ENCODE peak calls at places on chromosome 19, in seven cellular contexts. One of them, this sample, is unnamed.

GRCh38 chr19:6362351-6362801 is 1.0 kb downstream of the CLPP start:
- DNase-seq in astrocyte of the spinal cord: no peak
- DNase-seq in fibroblast of mammary gland: peak
- DNase-seq in esophagus squamous epithelium: no peak
- DNase-seq in cardiac fibroblast: peak
- DNase-seq in CD8-positive, alpha-beta T cell: peak
- DNase-seq in A673: no peak
- DNase-seq in this sample: no peak

GRCh38 chr19:30481823-30482222 is 109.6 kb downstream of the ZNF536 start:
- DNase-seq in cardiac fibroblast: no peak
- DNase-seq in esophagus squamous epithelium: no peak
- DNase-seq in A673: no peak
- DNase-seq in CD8-positive, alpha-beta T cell: no peak
- DNase-seq in fibroblast of mammary gland: no peak
- DNase-seq in astrocyte of the spinal cord: no peak
- DNase-seq in this sample: no peak

GRCh38 chr19:4334929-4335833 is 3.4 kb downstream of the STAP2 start:
- DNase-seq in cardiac fibroblast: no peak
- DNase-seq in CD8-positive, alpha-beta T cell: no peak
- DNase-seq in A673: no peak
- DNase-seq in fibroblast of mammary gland: no peak
- DNase-seq in esophagus squamous epithelium: no peak
- DNase-seq in astrocyte of the spinal cord: no peak
- DNase-seq in this sample: no peak

GRCh38 chr19:3983936-3984583 is 1.2 kb downstream of the EEF2 start:
- DNase-seq in esophagus squamous epithelium: no peak
- DNase-seq in fibroblast of mammary gland: peak
- DNase-seq in CD8-positive, alpha-beta T cell: no peak
- DNase-seq in cardiac fibroblast: peak
- DNase-seq in astrocyte of the spinal cord: peak
- DNase-seq in A673: peak
- DNase-seq in this sample: peak

GRCh38 chr19:531753-532571 is at the start of gene CDC34:
- DNase-seq in CD8-positive, alpha-beta T cell: no peak
- DNase-seq in esophagus squamous epithelium: no peak
- DNase-seq in cardiac fibroblast: no peak
- DNase-seq in astrocyte of the spinal cord: no peak
- DNase-seq in A673: no peak
- DNase-seq in fibroblast of mammary gland: no peak
- DNase-seq in this sample: no peak

GRCh38 chr19:35671818-35672217 is 5.5 kb downstream of the UPK1A start:
- DNase-seq in A673: no peak
- DNase-seq in CD8-positive, alpha-beta T cell: no peak
- DNase-seq in fibroblast of mammary gland: no peak
- DNase-seq in cardiac fibroblast: peak
- DNase-seq in astrocyte of the spinal cord: no peak
- DNase-seq in esophagus squamous epithelium: no peak
- DNase-seq in this sample: peak

GRCh38 chr19:10230904-10231623 is at the start of gene S1PR2:
- DNase-seq in astrocyte of the spinal cord: peak
- DNase-seq in A673: peak
- DNase-seq in cardiac fibroblast: peak
- DNase-seq in fibroblast of mammary gland: peak
- DNase-seq in CD8-positive, alpha-beta T cell: peak
- DNase-seq in esophagus squamous epithelium: no peak
- DNase-seq in this sample: peak

GRCh38 chr19:11905928-11906327 is 18.3 kb downstream of the ZNF69 start:
- DNase-seq in esophagus squamous epithelium: no peak
- DNase-seq in A673: no peak
- DNase-seq in fibroblast of mammary gland: no peak
- DNase-seq in CD8-positive, alpha-beta T cell: no peak
- DNase-seq in cardiac fibroblast: no peak
- DNase-seq in astrocyte of the spinal cord: no peak
- DNase-seq in this sample: no peak

GRCh38 chr19:56507446-56508281 is at the start of gene ZNF471:
- DNase-seq in A673: peak
- DNase-seq in fibroblast of mammary gland: peak
- DNase-seq in CD8-positive, alpha-beta T cell: peak
- DNase-seq in astrocyte of the spinal cord: peak
- DNase-seq in esophagus squamous epithelium: peak
- DNase-seq in cardiac fibroblast: peak
- DNase-seq in this sample: peak

GRCh38 chr19:38848299-38849146 is 1.3 kb downstream of the HNRNPL start:
- DNase-seq in astrocyte of the spinal cord: no peak
- DNase-seq in esophagus squamous epithelium: no peak
- DNase-seq in A673: peak
- DNase-seq in fibroblast of mammary gland: no peak
- DNase-seq in cardiac fibroblast: no peak
- DNase-seq in CD8-positive, alpha-beta T cell: no peak
- DNase-seq in this sample: no peak

GRCh38 chr19:17606786-17607185 is 51.3 kb downstream of the COLGALT1 start:
- DNase-seq in A673: no peak
- DNase-seq in cardiac fibroblast: no peak
- DNase-seq in CD8-positive, alpha-beta T cell: no peak
- DNase-seq in fibroblast of mammary gland: no peak
- DNase-seq in esophagus squamous epithelium: no peak
- DNase-seq in astrocyte of the spinal cord: no peak
- DNase-seq in this sample: no peak

GRCh38 chr19:35397064-35397463 is 26.2 kb downstream of the GPR42 start:
- DNase-seq in A673: no peak
- DNase-seq in CD8-positive, alpha-beta T cell: no peak
- DNase-seq in astrocyte of the spinal cord: no peak
- DNase-seq in cardiac fibroblast: no peak
- DNase-seq in esophagus squamous epithelium: no peak
- DNase-seq in fibroblast of mammary gland: no peak
- DNase-seq in this sample: no peak

GRCh38 chr19:860481-861098 is 1.1 kb downstream of the CFD start:
- DNase-seq in CD8-positive, alpha-beta T cell: peak
- DNase-seq in astrocyte of the spinal cord: peak
- DNase-seq in cardiac fibroblast: peak
- DNase-seq in esophagus squamous epithelium: no peak
- DNase-seq in A673: peak
- DNase-seq in fibroblast of mammary gland: peak
- DNase-seq in this sample: peak

GRCh38 chr19:1264801-1265610 is 4.1 kb upstream of the CIRBP start:
- DNase-seq in A673: peak
- DNase-seq in fibroblast of mammary gland: peak
- DNase-seq in cardiac fibroblast: peak
- DNase-seq in astrocyte of the spinal cord: peak
- DNase-seq in CD8-positive, alpha-beta T cell: no peak
- DNase-seq in esophagus squamous epithelium: no peak
- DNase-seq in this sample: peak

GRCh38 chr19:16418597-16418962 is 53.2 kb downstream of the EPS15L1 start:
- DNase-seq in esophagus squamous epithelium: no peak
- DNase-seq in cardiac fibroblast: no peak
- DNase-seq in A673: no peak
- DNase-seq in CD8-positive, alpha-beta T cell: no peak
- DNase-seq in fibroblast of mammary gland: no peak
- DNase-seq in astrocyte of the spinal cord: no peak
- DNase-seq in this sample: no peak

GRCh38 chr19:2869618-2870017 is 2.5 kb downstream of the ZNF556 start:
- DNase-seq in cardiac fibroblast: no peak
- DNase-seq in astrocyte of the spinal cord: no peak
- DNase-seq in CD8-positive, alpha-beta T cell: no peak
- DNase-seq in A673: no peak
- DNase-seq in esophagus squamous epithelium: no peak
- DNase-seq in fibroblast of mammary gland: no peak
- DNase-seq in this sample: no peak

GRCh38 chr19:51065221-51065960 is 499 bp upstream of the KLK13 start:
- DNase-seq in cardiac fibroblast: no peak
- DNase-seq in fibroblast of mammary gland: no peak
- DNase-seq in astrocyte of the spinal cord: no peak
- DNase-seq in A673: no peak
- DNase-seq in CD8-positive, alpha-beta T cell: no peak
- DNase-seq in esophagus squamous epithelium: no peak
- DNase-seq in this sample: no peak

GRCh38 chr19:30115947-30116346 is 173.9 kb downstream of the URI1 start:
- DNase-seq in cardiac fibroblast: no peak
- DNase-seq in astrocyte of the spinal cord: no peak
- DNase-seq in A673: no peak
- DNase-seq in esophagus squamous epithelium: no peak
- DNase-seq in CD8-positive, alpha-beta T cell: no peak
- DNase-seq in fibroblast of mammary gland: no peak
- DNase-seq in this sample: no peak

GRCh38 chr19:38869836-38870607 is 8.1 kb downstream of the RINL start:
- DNase-seq in fibroblast of mammary gland: peak
- DNase-seq in astrocyte of the spinal cord: peak
- DNase-seq in CD8-positive, alpha-beta T cell: peak
- DNase-seq in esophagus squamous epithelium: peak
- DNase-seq in cardiac fibroblast: peak
- DNase-seq in A673: peak
- DNase-seq in this sample: peak

GRCh38 chr19:12939292-12939606 is 840 bp downstream of the CALR start:
- DNase-seq in cardiac fibroblast: peak
- DNase-seq in fibroblast of mammary gland: peak
- DNase-seq in A673: no peak
- DNase-seq in astrocyte of the spinal cord: no peak
- DNase-seq in CD8-positive, alpha-beta T cell: no peak
- DNase-seq in esophagus squamous epithelium: no peak
- DNase-seq in this sample: peak

GRCh38 chr19:27746691-27747380 is 1466.1 kb downstream of the UQCRFS1 start:
- DNase-seq in A673: no peak
- DNase-seq in esophagus squamous epithelium: no peak
- DNase-seq in astrocyte of the spinal cord: no peak
- DNase-seq in fibroblast of mammary gland: peak
- DNase-seq in cardiac fibroblast: peak
- DNase-seq in CD8-positive, alpha-beta T cell: no peak
- DNase-seq in this sample: peak

GRCh38 chr19:10552596-10553053 is 8.9 kb downstream of the ATG4D start:
- DNase-seq in astrocyte of the spinal cord: no peak
- DNase-seq in A673: peak
- DNase-seq in fibroblast of mammary gland: peak
- DNase-seq in esophagus squamous epithelium: no peak
- DNase-seq in cardiac fibroblast: peak
- DNase-seq in CD8-positive, alpha-beta T cell: no peak
- DNase-seq in this sample: no peak

GRCh38 chr19:39362682-39363657 is 20.7 kb downstream of the SAMD4B start:
- DNase-seq in astrocyte of the spinal cord: peak
- DNase-seq in A673: no peak
- DNase-seq in cardiac fibroblast: peak
- DNase-seq in fibroblast of mammary gland: peak
- DNase-seq in esophagus squamous epithelium: no peak
- DNase-seq in CD8-positive, alpha-beta T cell: no peak
- DNase-seq in this sample: peak

GRCh38 chr19:42422576-42423461 is 4.4 kb downstream of the LIPE start:
- DNase-seq in cardiac fibroblast: no peak
- DNase-seq in fibroblast of mammary gland: no peak
- DNase-seq in A673: peak
- DNase-seq in astrocyte of the spinal cord: no peak
- DNase-seq in CD8-positive, alpha-beta T cell: peak
- DNase-seq in esophagus squamous epithelium: no peak
- DNase-seq in this sample: peak

GRCh38 chr19:36797786-36798108 is 25.1 kb upstream of the ZNF850 start:
- DNase-seq in A673: no peak
- DNase-seq in fibroblast of mammary gland: no peak
- DNase-seq in cardiac fibroblast: no peak
- DNase-seq in esophagus squamous epithelium: no peak
- DNase-seq in astrocyte of the spinal cord: no peak
- DNase-seq in CD8-positive, alpha-beta T cell: no peak
- DNase-seq in this sample: no peak

DNA sequence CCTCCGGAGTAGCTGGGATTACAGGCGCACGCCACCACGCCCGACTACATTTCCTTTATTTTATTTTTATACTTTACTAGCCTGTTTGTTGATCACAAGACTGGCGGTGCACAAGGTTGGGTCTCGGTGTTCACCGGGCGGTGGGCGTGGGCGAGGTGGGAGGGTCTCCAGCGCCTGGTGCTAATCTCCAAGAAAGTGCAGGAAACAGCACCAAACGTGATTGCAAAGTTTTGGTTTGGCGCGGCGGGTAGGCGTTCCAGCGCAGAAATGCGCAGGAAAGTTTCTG is 24.1 kb upstream of the ZNF850 start:
- DNase-seq in fibroblast of mammary gland: no peak
- DNase-seq in A673: no peak
- DNase-seq in astrocyte of the spinal cord: no peak
- DNase-seq in cardiac fibroblast: no peak
- DNase-seq in esophagus squamous epithelium: no peak
- DNase-seq in CD8-positive, alpha-beta T cell: no peak
- DNase-seq in this sample: no peak
- H3K4me3 ChIP-seq in fibroblast of mammary gland: peak
- H3K4me3 ChIP-seq in A673: peak
- H3K4me3 ChIP-seq in astrocyte of the spinal cord: peak
- H3K4me3 ChIP-seq in cardiac fibroblast: peak
- H3K4me3 ChIP-seq in esophagus squamous epithelium: peak
- H3K4me3 ChIP-seq in CD8-positive, alpha-beta T cell: peak
- H3K4me3 ChIP-seq in this sample: peak

DNA sequence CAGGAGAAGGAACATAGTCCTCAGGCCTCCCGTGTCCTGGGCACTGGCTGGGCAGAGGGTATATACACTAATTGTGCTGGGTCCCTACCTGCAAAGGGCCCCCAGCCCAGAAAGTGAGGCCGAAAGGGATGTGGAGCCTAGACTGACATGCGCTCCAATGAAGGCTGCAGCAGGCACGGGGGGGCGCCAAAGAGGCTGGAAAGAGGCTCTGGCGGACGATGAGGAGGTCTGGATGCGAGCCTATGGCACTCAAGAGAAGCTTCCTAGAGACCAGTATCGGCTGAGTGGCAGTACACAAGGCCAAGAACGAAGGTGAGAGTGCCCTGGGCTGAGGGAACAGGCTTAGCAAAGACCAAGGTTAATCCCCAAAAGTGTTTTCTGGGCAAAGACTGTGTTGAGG is 16.6 kb downstream of the VRK3 start:
- DNase-seq in CD8-positive, alpha-beta T cell: no peak
- DNase-seq in A673: peak
- DNase-seq in esophagus squamous epithelium: no peak
- DNase-seq in cardiac fibroblast: peak
- DNase-seq in fibroblast of mammary gland: no peak
- DNase-seq in astrocyte of the spinal cord: no peak
- DNase-seq in this sample: no peak
- TF ChIP-seq CTCF in CD8-positive, alpha-beta T cell: no peak
- TF ChIP-seq CTCF in A673: peak
- TF ChIP-seq CTCF in esophagus squamous epithelium: no peak
- TF ChIP-seq CTCF in cardiac fibroblast: peak
- TF ChIP-seq CTCF in fibroblast of mammary gland: peak
- TF ChIP-seq CTCF in astrocyte of the spinal cord: peak
- TF ChIP-seq CTCF in this sample: no peak

GRCh38 chr19:55173717-55174409 is 6.2 kb downstream of the SYT5 start:
- DNase-seq in esophagus squamous epithelium: no peak
- DNase-seq in fibroblast of mammary gland: peak
- DNase-seq in cardiac fibroblast: peak
- DNase-seq in A673: peak
- DNase-seq in CD8-positive, alpha-beta T cell: no peak
- DNase-seq in astrocyte of the spinal cord: peak
- DNase-seq in this sample: peak
- H3K4me3 ChIP-seq in esophagus squamous epithelium: peak
- H3K4me3 ChIP-seq in fibroblast of mammary gland: peak
- H3K4me3 ChIP-seq in cardiac fibroblast: peak
- H3K4me3 ChIP-seq in A673: peak
- H3K4me3 ChIP-seq in CD8-positive, alpha-beta T cell: peak
- H3K4me3 ChIP-seq in astrocyte of the spinal cord: peak
- H3K4me3 ChIP-seq in this sample: peak

DNA sequence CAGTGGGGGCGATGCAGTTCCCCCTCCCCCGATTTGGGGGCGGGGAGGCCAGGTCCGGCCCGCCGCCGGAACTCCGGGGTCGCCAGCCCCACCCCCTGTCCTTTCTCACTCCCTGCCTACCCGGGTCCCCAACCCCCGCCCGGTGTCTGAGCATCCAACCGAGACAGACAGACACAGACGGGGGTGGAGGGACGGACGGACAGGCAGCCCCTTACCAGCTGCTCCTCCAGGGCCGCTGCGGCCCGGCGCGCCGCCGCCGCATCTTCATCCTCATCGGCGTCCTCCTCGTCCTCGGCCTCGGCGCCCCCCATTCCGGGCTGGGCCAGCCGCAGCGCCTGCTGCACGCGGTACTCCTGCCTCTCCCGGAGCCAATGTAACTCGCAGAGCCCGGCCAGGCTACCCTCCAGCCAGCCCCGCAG is 372 bp downstream of the DACT3 start:
- DNase-seq in A673: no peak
- DNase-seq in CD8-positive, alpha-beta T cell: no peak
- DNase-seq in fibroblast of mammary gland: no peak
- DNase-seq in esophagus squamous epithelium: no peak
- DNase-seq in cardiac fibroblast: no peak
- DNase-seq in astrocyte of the spinal cord: no peak
- DNase-seq in this sample: no peak
- TF ChIP-seq CTCF in A673: no peak
- TF ChIP-seq CTCF in CD8-positive, alpha-beta T cell: no peak
- TF ChIP-seq CTCF in fibroblast of mammary gland: no peak
- TF ChIP-seq CTCF in esophagus squamous epithelium: no peak
- TF ChIP-seq CTCF in cardiac fibroblast: no peak
- TF ChIP-seq CTCF in astrocyte of the spinal cord: no peak
- TF ChIP-seq CTCF in this sample: no peak

This sample was measured in epithelial cell of esophagus.